ENCODE peak calls at places on chromosomes 1 and 21, in four cellular contexts. V is IMR-90, M is PC-3, G is brain microvascular endothelial cell. N is an unnamed sample.
A peak's percentile ranks its signal among the peaks of the same experiment; 100 is the strongest.

GRCh38 chr1:25675729-25676476 is 59.3 kb downstream of the MAN1C1 start:
- DNase-seq in V (no peak), M (no peak), G (no peak), N (no peak)

GRCh38 chr1:113433177-113433576 is 42.9 kb downstream of the MAGI3 start:
- DNase-seq in V (peak; percentile 47), M (peak; percentile 20), G (no peak), N (no peak)

GRCh38 chr1:44947060-44947773 is 39.2 kb downstream of the EIF2B3 start:
- DNase-seq in V (peak; percentile 69), M (no peak), G (peak; percentile 32), N (no peak)

GRCh38 chr1:169571450-169571849 is 14.8 kb downstream of the F5 start:
- DNase-seq in V (no peak), M (no peak), G (no peak), N (no peak)

GRCh38 chr1:171251741-171252300 is 3.5 kb downstream of the FMO1 start:
- DNase-seq in V (peak; percentile 33), M (peak; percentile 53), G (peak; percentile 30), N (peak; percentile 25)

GRCh38 chr1:236800002-236800620 is 5.0 kb downstream of the MTR start:
- DNase-seq in V (peak; percentile 24), M (no peak), G (no peak), N (peak; percentile 82)

GRCh38 chr1:85617582-85618237 is 37.1 kb downstream of the CCN1 start:
- DNase-seq in V (peak; percentile 87), M (no peak), G (peak; percentile 52), N (peak; percentile 10)

GRCh38 chr1:204205486-204205885 is 8.3 kb downstream of the GOLT1A start:
- DNase-seq in V (no peak), M (no peak), G (no peak), N (no peak)

GRCh38 chr1:30916296-30916695 is 7.7 kb upstream of the SDC3 start:
- DNase-seq in V (no peak), M (no peak), G (no peak), N (no peak)

GRCh38 chr1:203744008-203744972 is 20.7 kb upstream of the LAX1 start:
- DNase-seq in V (peak; percentile 32), M (no peak), G (no peak), N (peak; percentile 49)

GRCh38 chr1:22789356-22789994 is 78.8 kb downstream of the EPHB2 start:
- DNase-seq in V (peak; percentile 19), M (no peak), G (no peak), N (peak; percentile 85)

GRCh38 chr1:48471103-48471502 is 901 bp downstream of the SPATA6 start:
- DNase-seq in V (no peak), M (no peak), G (no peak), N (no peak)

GRCh38 chr1:41277371-41277994 is 35.4 kb upstream of the SCMH1 start:
- DNase-seq in V (no peak), M (no peak), G (no peak), N (no peak)

GRCh38 chr1:6500446-6501406 is 9.3 kb upstream of the PLEKHG5 start:
- DNase-seq in V (no peak), M (no peak), G (no peak), N (no peak)

GRCh38 chr21:27149034-27149433 is 182.1 kb upstream of the ADAMTS5 start:
- DNase-seq in V (peak; percentile 24), M (no peak), G (peak; percentile 10), N (no peak)

GRCh38 chr1:154485905-154486304 is 16.1 kb upstream of the TDRD10 start:
- DNase-seq in V (no peak), M (no peak), G (no peak), N (no peak)

GRCh38 chr1:178500091-178500770 is 3.5 kb upstream of the CLEC20A start:
- DNase-seq in V (no peak), M (peak; percentile 3), G (no peak), N (no peak)

GRCh38 chr1:213864007-213864406 is 123.8 kb upstream of the PROX1 start:
- DNase-seq in V (no peak), M (no peak), G (no peak), N (no peak)

DNA sequence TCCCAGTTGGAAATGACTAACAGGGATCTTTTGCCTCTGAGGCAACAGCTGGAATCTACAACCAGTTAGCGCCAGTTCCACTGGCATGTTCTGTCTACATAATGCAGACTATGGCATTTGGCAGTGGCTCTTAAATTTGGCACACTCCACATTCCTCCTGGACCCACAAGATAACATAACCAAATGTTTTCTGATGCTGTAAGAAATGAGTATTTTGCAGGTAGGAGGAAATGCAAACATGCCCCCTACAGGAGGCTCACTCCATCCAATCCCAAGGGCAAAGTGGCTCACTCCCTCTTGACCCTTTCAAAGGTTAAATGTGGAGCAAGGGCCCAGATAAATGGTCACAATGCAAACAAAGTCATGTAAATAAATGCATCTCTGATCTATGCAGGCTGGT is 129.2 kb upstream of the PROX1 start:
- DNase-seq in V (no peak), M (no peak), G (no peak), N (no peak)
- TF ChIP-seq CTCF in V (no peak), M (no peak), G (no peak), N (no peak)

DNA sequence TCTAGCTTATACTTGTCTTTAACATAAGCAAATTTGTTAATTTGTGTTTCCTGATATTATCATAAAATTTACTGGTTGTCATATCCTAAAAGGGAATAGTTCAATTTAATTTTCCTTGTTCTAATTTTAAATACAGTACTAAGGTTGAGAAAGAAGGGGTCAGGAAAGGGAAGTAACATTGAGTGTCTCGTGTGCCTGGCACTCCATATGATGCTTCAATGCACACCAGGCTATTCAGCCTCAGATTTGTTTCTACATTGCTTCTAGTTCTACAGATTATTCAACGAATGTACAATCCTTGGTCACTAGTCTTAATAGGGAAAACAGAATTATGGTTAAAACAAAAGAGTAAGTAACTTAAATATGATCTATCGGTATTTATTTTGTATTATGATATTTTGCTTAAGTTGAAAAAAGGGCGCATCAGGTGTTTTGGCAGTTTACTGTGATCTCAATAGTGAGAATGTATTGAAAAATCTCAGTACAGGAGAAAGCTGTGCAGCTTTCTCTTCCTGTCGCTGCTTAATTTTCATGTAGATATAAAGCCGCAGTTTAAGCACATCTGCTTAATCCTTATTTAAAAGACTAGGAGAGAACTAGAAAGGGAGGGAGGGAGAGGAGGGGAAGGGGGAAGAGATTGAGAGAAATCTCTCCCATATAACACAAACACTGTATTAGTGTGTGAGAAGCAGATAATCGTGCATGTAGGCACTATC is 13.0 kb downstream of the PTPRC start:
- DNase-seq in V (no peak), M (no peak), G (no peak), N (no peak)
- H3K4me3 ChIP-seq in V (no peak overlapping the region), M (no peak overlapping the region), G (no peak overlapping the region), N (no peak overlapping the region)

GRCh38 chr1:231751624-231751897 is 125.0 kb downstream of the DISC1 start:
- DNase-seq in V (no peak), M (no peak), G (no peak), N (no peak)

GRCh38 chr1:231761747-231762541 is 135.4 kb downstream of the DISC1 start:
- DNase-seq in V (no peak), M (peak; percentile 67), G (no peak), N (no peak)

GRCh38 chr1:231757759-231758158 is 131.2 kb downstream of the DISC1 start:
- DNase-seq in V (no peak), M (no peak), G (no peak), N (no peak)

GRCh38 chr1:231753313-231753712 is 126.7 kb downstream of the DISC1 start:
- DNase-seq in V (no peak), M (no peak), G (no peak), N (no peak)

DNA sequence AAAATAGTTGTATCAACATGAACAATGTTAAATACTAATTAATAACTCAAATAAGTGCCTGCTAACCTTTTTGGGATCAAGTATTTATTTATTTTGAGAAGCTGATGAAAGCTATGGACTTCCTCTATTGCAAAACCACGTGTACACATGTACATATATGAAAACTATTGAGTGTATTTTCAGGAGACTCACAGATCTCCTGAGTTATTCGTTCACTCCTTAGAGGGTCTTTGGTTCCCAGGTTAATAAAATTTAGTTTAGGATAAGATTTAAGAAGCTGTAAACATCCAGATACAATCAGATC is 130.5 kb downstream of the DISC1 start:
- DNase-seq in V (no peak), M (no peak), G (no peak), N (no peak)
- TF ChIP-seq CTCF in V (no peak), M (no peak), G (no peak), N (no peak)

DNA sequence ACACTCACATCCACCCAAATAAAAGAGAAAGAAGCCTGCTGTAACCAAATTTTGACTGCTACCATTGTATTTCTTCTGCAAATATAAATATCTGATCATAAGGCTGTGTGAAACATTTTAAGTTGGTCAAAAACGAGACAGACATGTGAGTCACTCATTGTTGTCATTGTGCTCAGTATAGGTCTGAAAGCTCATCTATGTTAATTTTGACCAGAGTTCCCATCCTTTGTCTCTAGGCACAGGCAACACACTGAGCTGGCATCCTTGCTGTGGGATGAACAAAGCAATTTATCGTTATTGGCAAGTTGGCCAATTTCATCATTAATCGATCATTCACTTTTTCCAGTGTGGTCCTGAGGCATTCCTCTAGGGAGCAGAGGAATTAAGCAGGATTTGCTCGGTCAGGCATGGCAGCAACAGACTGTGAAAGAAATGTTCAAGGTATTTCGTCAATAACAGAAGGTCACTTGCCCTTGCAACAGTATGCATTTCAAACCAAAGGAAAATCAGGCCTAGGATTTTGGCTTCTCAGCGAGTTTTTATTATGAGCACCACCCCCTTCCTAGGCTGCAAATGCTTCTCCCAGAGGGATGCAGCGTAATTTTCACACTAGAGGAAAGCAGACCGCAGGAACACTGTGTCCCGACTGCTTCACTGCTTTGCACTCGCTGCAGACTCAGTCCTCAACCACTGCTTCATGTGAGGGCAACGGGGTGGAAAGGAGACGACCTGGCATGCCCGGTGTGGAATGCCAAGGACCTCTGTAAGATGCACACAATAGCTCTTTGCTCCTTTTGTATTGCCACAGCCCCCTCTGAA is 87.9 kb upstream of the SMYD2 start:
- DNase-seq in V (no peak), M (no peak), G (no peak), N (no peak)
- H3K4me3 ChIP-seq in V (no peak overlapping the region), M (no peak overlapping the region), G (no peak overlapping the region), N (no peak overlapping the region)

DNA sequence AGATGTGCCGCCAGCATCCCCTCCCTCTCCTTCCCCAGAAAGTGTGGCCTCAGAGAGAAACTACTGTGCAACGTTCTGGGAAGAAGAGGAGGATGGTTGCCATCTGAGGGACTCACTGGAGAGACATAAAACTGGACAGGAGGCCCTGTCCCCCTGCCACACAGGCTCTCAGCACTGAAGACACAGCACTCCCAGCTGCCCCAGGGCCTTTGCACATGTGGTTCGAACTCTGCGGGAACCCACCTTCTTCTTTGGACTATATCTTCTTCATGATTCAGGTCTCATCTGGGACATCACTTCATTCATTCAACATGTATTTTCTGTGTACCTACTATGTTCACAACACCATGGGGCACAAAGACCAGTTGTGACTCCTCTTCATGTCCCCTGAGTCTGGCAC is 17.4 kb downstream of the IGSF21 start:
- DNase-seq in V (no peak), M (no peak), G (no peak), N (no peak)
- TF ChIP-seq CTCF in V (no peak), M (no peak), G (no peak), N (no peak)

GRCh38 chr1:3891329-3891867 is 8.7 kb downstream of the C1orf174 start:
- DNase-seq in V (no peak), M (no peak), G (no peak), N (no peak)
- H3K4me3 ChIP-seq in V (no peak overlapping the region), M (no peak overlapping the region), G (no peak overlapping the region), N (no peak overlapping the region)